ENCODE peak calls at places on chromosomes 6 and 20, in eight cellular contexts. J, H, N, R, E, P, W and F are unnamed samples. For H3K36me3 and H3K4me1, the result is how much of the 10 kb centered on the place peaks cover.

GRCh38 chr6:164507197-164507957 is 802.0 kb downstream of the C6orf118 start:
- DNase-seq in J (no peak), H (no peak), N (no peak), R (no peak), E (no peak), P (no peak), W (no peak), F (no peak)

GRCh38 chr6:36682328-36683144 is 4.0 kb downstream of the CDKN1A start:
- DNase-seq in J (peak), H (peak), N (peak), R (peak), E (peak), P (peak), W (no peak), F (peak)

GRCh38 chr6:16621002-16621401 is 140.3 kb downstream of the ATXN1 start:
- DNase-seq in J (no peak), H (no peak), N (no peak), R (no peak), E (no peak), P (no peak), W (no peak), F (no peak)

GRCh38 chr6:138545621-138545980 is 46.3 kb upstream of the NHSL1 start:
- DNase-seq in J (peak), H (peak), N (peak), R (peak), E (no peak), P (peak), W (peak), F (no peak)

GRCh38 chr6:146857960-146858308 is 259.2 kb downstream of the ADGB start:
- DNase-seq in J (no peak), H (no peak), N (no peak), R (no peak), E (no peak), P (no peak), W (peak), F (no peak)

GRCh38 chr20:7695622-7696021 is 244.6 kb downstream of the HAO1 start:
- DNase-seq in J (no peak), H (no peak), N (no peak), R (peak), E (peak), P (no peak), W (no peak), F (peak)

GRCh38 chr20:22686097-22686496 is 101.7 kb upstream of the FOXA2 start:
- DNase-seq in J (no peak), H (peak), N (peak), R (peak), E (peak), P (peak), W (peak), F (peak)

GRCh38 chr20:51797357-51798025 is 4.8 kb downstream of the SALL4 start:
- DNase-seq in J (no peak), H (no peak), N (no peak), R (peak), E (no peak), P (no peak), W (peak), F (no peak)

GRCh38 chr6:132133734-132134490 is 182.7 kb upstream of the CCN2 start:
- DNase-seq in J (no peak), H (no peak), N (no peak), R (no peak), E (no peak), P (no peak), W (no peak), F (no peak)

GRCh38 chr20:35831029-35831428 is 59.2 kb downstream of the PHF20 start:
- DNase-seq in J (no peak), H (no peak), N (no peak), R (peak), E (peak), P (no peak), W (no peak), F (peak)

GRCh38 chr6:17311595-17312311 is 30.6 kb downstream of the RBM24 start:
- DNase-seq in J (no peak), H (peak), N (no peak), R (no peak), E (no peak), P (peak), W (peak), F (no peak)

GRCh38 chr6:13268914-13269532 is 59.3 kb downstream of the TBC1D7 start:
- DNase-seq in J (no peak), H (no peak), N (no peak), R (peak), E (peak), P (no peak), W (no peak), F (peak)

GRCh38 chr6:134132494-134133141 is 80.2 kb upstream of the SLC2A12 start:
- DNase-seq in J (no peak), H (no peak), N (no peak), R (peak), E (no peak), P (no peak), W (no peak), F (no peak)

GRCh38 chr6:69917834-69918233 is 51.5 kb downstream of the COL19A1 start:
- DNase-seq in J (no peak), H (no peak), N (no peak), R (peak), E (peak), P (no peak), W (no peak), F (peak)

GRCh38 chr6:5082487-5083306 is 2.4 kb upstream of the PPP1R3G start:
- DNase-seq in J (peak), H (no peak), N (no peak), R (peak), E (peak), P (no peak), W (no peak), F (peak)

GRCh38 chr6:101689695-101690094 is 296.2 kb downstream of the GRIK2 start:
- DNase-seq in J (no peak), H (no peak), N (no peak), R (no peak), E (peak), P (no peak), W (no peak), F (no peak)

GRCh38 chr6:4301871-4302270 is 166.5 kb upstream of the ECI2 start:
- DNase-seq in J (no peak), H (no peak), N (no peak), R (no peak), E (no peak), P (no peak), W (no peak), F (peak)

GRCh38 chr6:117505337-117505736 is 22.9 kb downstream of the DCBLD1 start:
- DNase-seq in J (no peak), H (no peak), N (no peak), R (peak), E (peak), P (no peak), W (no peak), F (no peak)

GRCh38 chr20:43846516-43846905 is 68.1 kb upstream of the TOX2 start:
- DNase-seq in J (no peak), H (no peak), N (no peak), R (no peak), E (no peak), P (no peak), W (no peak), F (no peak)

GRCh38 chr6:31636698-31637596 is 15.5 kb downstream of the BAG6 start:
- DNase-seq in J (peak), H (no peak), N (no peak), R (no peak), E (no peak), P (no peak), W (no peak), F (no peak)
- H3K36me3 ChIP-seq in J (half or more), H (half or more), N (under half), R (half or more), E (under half), P (half or more), W (under half), F (half or more)

DNA sequence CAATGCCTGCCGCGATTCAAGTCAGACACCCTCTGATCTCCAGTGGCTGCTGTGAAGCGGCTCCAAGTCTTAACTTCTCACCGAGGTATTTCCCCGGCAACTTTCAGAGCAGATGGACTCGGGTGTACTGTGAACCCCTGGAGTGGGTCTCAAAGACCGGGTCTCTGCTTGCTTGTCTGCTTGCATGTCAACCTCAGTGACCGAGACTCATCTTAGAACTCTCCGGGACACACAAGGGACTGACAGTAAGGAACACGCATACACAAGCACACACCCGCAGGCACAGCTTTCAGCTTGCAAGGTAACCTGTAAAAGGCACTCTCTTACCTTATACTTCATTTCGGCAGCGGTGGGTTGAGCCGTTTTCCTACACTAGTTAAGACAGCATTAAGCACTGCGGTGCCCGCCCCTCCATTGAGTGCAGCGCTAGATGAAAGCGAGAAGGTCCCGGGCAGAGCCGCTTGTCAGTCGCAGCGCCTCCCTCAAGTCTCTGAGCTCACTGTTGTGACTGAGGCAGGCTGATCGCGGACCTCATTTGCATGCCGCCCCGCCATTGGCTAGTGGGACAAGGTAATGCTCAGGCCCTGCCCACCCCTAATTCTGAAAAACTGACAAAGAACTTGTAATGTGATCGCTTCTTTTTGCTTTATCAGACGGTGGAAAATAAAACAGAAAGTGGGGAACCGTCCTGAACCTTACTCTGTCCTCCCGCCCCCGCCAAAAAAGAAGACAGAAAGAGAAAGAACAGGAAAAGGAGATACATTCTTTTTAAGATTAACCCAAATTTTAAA is at the start of gene NEDD9:
- DNase-seq in J (peak), H (peak), N (peak), R (peak), E (peak), P (peak), W (peak), F (peak)
- H3K4me1 ChIP-seq in J (under half), H (under half), N (under half), R (under half), E (under half), P (half or more), W (half or more), F (under half)

DNA sequence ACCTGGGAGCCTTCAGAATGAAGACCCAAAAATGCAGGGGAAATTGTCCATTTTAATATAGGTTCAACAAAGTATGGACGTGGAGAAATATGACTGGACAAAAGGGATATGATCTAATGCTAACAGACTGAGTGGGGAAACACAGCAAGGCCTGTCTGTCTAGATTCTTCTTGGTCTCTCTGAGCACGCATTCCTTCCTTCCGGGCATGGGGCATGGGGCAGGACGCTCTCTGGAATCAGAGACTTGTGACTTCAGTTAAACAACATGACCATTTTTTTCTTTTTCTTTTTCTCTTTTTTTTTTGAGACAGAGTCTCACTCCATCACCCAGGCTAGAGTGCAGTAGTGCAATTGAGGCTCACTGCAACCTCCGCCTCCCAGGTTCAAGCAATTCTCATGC is 31.9 kb downstream of the ZBTB2 start:
- DNase-seq in J (no peak), H (no peak), N (no peak), R (no peak), E (no peak), P (no peak), W (no peak), F (no peak)
- H3K36me3 ChIP-seq in J (under half), H (under half), N (under half), R (under half), E (under half), P (half or more), W (under half), F (under half)

GRCh38 chr20:3156811-3157619 is 2.6 kb downstream of the FASTKD5 start:
- DNase-seq in J (no peak), H (no peak), N (no peak), R (no peak), E (no peak), P (no peak), W (no peak), F (no peak)
- H3K4me1 ChIP-seq in J (under half), H (under half), N (under half), R (under half), E (under half), P (under half), W (under half), F (under half)

DNA sequence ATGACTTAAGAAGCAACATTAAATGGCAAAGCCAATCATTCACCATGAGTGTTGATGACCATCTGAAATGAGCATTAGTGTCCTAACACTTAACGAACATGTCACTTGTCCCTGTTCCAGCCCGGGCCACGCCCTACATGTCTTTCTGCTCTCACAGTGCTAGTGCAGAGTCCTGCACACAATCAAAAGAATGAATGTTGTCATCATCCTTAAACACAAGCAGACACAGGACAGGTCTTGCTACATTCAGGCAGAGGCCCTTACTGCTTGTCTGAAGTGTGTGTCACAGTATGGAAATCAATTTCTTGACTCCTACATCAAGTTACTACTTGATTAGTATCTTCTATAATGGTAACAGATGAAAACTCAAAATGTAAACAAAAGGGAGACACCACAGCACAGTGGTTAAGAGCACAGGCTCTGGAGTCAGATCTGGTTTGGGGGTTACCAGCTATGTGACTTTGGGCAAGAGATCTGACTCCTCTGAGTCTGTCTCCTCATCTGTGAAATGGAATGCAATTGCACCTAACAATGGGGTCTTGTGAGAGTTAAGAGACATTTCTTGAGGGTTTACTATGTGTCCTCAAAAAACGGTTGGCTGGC is 17.4 kb downstream of the UBE2V1 start:
- DNase-seq in J (no peak), H (peak), N (no peak), R (no peak), E (peak), P (no peak), W (no peak), F (no peak)
- H3K36me3 ChIP-seq in J (under half), H (under half), N (under half), R (under half), E (under half), P (half or more), W (under half), F (under half)

DNA sequence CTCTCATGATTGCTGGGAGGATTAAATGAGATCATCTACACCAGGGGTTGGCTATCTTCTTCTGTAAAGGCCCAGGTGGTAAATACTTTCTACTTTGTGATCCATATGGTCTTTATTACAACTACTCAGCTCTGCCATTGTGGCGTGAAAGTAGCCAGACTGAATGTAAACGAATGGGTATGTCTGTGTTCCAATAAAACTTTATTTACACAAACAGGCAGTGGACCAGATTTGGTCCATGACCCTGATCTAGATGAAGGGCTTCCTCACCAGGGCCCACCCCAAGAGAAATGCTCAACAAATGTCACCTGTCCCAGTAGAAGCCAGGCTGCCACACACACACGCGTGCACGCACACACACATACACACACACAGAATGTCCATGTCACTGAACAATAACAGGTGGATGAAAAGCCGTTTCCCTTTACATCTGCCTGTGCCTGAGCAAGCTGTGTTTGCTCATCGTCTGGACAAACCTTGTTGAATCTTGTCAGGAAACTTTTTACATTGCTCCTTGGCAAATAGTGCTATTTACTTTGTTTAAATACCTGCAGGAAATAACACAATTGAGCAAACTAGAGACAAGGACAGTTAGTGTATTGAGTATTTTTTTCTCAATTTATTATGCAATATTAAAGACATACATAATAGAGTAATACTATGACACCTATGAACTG is 114.3 kb downstream of the EYA2 start:
- DNase-seq in J (no peak), H (no peak), N (no peak), R (no peak), E (no peak), P (no peak), W (no peak), F (no peak)
- H3K4me1 ChIP-seq in J (under half), H (under half), N (under half), R (under half), E (under half), P (under half), W (under half), F (under half)